ENCODE peak calls at places on chromosomes 6 and 20, in nine cellular contexts. R is ovary, P is body of pancreas, O is tibial nerve, C is uterus, B is IMR-90, F is heart left ventricle, D is stomach, I is HepG2. U is an unnamed sample.

GRCh38 chr20:33875534-33876026 is 64.4 kb downstream of the CHMP4B start:
- DNase-seq in F (no peak), O (no peak), B (no peak), P (no peak), R (no peak), D (no peak), I (no peak), C (no peak), U (no peak)

GRCh38 chr20:25397827-25398226 is 7.2 kb upstream of the ABHD12 start:
- DNase-seq in D (no peak), R (no peak), P (no peak), B (peak; percentile 30), F (no peak), I (no peak), C (no peak), O (no peak), U (no peak)

GRCh38 chr6:36392621-36393020 is 5.2 kb upstream of the ETV7 start:
- DNase-seq in F (no peak), I (no peak), D (no peak), C (no peak), R (no peak), O (no peak), P (no peak), B (no peak), U (no peak)

GRCh38 chr6:63783096-63783495 is 147.5 kb downstream of the PHF3 start:
- DNase-seq in P (peak; percentile 47), I (no peak), C (no peak), D (peak; percentile 70), F (no peak), B (no peak), O (no peak), R (no peak), U (no peak)

GRCh38 chr6:158008894-158009891 is 27.5 kb downstream of the SYNJ2 start:
- DNase-seq in R (peak; percentile 58), B (peak; percentile 75), I (no peak), P (peak; percentile 53), C (peak; percentile 64), D (no peak), F (peak; percentile 66), O (peak; percentile 47), U (no peak)

GRCh38 chr6:84464471-84464870 is 237.0 kb upstream of the CEP162 start:
- DNase-seq in R (no peak), C (no peak), F (no peak), B (no peak), P (no peak), O (no peak), D (no peak), I (no peak), U (no peak)

GRCh38 chr6:683742-684440 is 9.0 kb downstream of the EXOC2 start:
- DNase-seq in P (no peak), F (no peak), D (no peak), C (no peak), I (no peak), R (no peak), B (peak; percentile 88), O (no peak), U (no peak)

GRCh38 chr20:9514461-9515210 is at the start of gene LAMP5:
- DNase-seq in C (no peak), I (no peak), D (no peak), R (no peak), O (no peak), F (no peak), B (peak; percentile 29), P (peak; percentile 33), U (no peak)

GRCh38 chr20:4068708-4069107 is 53.4 kb upstream of the RNF24 start:
- DNase-seq in R (no peak), C (no peak), F (no peak), D (peak; percentile 30), I (no peak), P (peak; percentile 28), B (no peak), O (no peak), U (no peak)

GRCh38 chr6:161578478-161578877 is 304.6 kb upstream of the AGPAT4 start:
- DNase-seq in C (no peak), F (no peak), P (no peak), O (no peak), B (no peak), D (no peak), I (no peak), R (no peak), U (no peak)

GRCh38 chr6:131808460-131809269 is 845 bp downstream of the ENPP1 start:
- DNase-seq in O (no peak), D (no peak), C (no peak), F (no peak), I (no peak), R (no peak), P (no peak), B (no peak), U (no peak)

GRCh38 chr6:131807321-131807643 is 538 bp upstream of the ENPP1 start:
- DNase-seq in P (no peak), B (no peak), O (no peak), R (no peak), I (no peak), C (no peak), D (no peak), F (no peak), U (no peak)

GRCh38 chr6:131803007-131803769 is 4.6 kb upstream of the ENPP1 start:
- DNase-seq in F (no peak), D (no peak), O (no peak), B (no peak), P (no peak), C (no peak), I (no peak), R (no peak), U (no peak)

GRCh38 chr6:131811510-131811909 is 3.7 kb downstream of the ENPP1 start:
- DNase-seq in C (no peak), R (no peak), F (no peak), B (no peak), D (no peak), P (no peak), O (no peak), I (no peak), U (no peak)

GRCh38 chr6:131807644-131808459 is at the start of gene ENPP1:
- DNase-seq in C (peak; percentile 83), R (peak; percentile 70), P (peak; percentile 79), D (peak; percentile 69), B (peak; percentile 62), I (peak; percentile 71), O (peak; percentile 41), F (peak; percentile 77), U (no peak)
- TF ChIP-seq POLR2A in C (no peak), R (no peak), P (peak; percentile 28), D (no peak), B (peak; percentile 27), I (peak; percentile 43), O (no peak), F (no peak), U (no peak)

GRCh38 chr20:60202046-60202445 is 243.8 kb downstream of the CDH26 start:
- DNase-seq in D (no peak), O (no peak), P (no peak), F (no peak), I (no peak), R (no peak), B (no peak), C (no peak), U (no peak)

GRCh38 chr20:60206259-60206658 is 248.0 kb downstream of the CDH26 start:
- DNase-seq in O (no peak), B (peak; percentile 49), I (peak; percentile 31), D (no peak), C (no peak), P (no peak), R (no peak), F (no peak), U (no peak)

GRCh38 chr20:60201198-60201597 is 243.0 kb downstream of the CDH26 start:
- DNase-seq in F (no peak), P (no peak), C (no peak), R (no peak), D (no peak), O (no peak), B (no peak), I (no peak), U (no peak)

GRCh38 chr20:60203451-60203850 is 245.2 kb downstream of the CDH26 start:
- DNase-seq in F (no peak), I (no peak), C (no peak), O (no peak), R (no peak), D (no peak), P (no peak), B (no peak), U (no peak)

GRCh38 chr20:60204601-60205000 is 246.4 kb downstream of the CDH26 start:
- DNase-seq in R (no peak), B (no peak), F (no peak), D (no peak), P (no peak), I (no peak), O (no peak), C (no peak), U (no peak)
- TF ChIP-seq POLR2A in R (no peak), B (no peak), F (no peak), D (no peak), P (no peak), I (no peak), O (no peak), C (no peak), U (no peak)

DNA sequence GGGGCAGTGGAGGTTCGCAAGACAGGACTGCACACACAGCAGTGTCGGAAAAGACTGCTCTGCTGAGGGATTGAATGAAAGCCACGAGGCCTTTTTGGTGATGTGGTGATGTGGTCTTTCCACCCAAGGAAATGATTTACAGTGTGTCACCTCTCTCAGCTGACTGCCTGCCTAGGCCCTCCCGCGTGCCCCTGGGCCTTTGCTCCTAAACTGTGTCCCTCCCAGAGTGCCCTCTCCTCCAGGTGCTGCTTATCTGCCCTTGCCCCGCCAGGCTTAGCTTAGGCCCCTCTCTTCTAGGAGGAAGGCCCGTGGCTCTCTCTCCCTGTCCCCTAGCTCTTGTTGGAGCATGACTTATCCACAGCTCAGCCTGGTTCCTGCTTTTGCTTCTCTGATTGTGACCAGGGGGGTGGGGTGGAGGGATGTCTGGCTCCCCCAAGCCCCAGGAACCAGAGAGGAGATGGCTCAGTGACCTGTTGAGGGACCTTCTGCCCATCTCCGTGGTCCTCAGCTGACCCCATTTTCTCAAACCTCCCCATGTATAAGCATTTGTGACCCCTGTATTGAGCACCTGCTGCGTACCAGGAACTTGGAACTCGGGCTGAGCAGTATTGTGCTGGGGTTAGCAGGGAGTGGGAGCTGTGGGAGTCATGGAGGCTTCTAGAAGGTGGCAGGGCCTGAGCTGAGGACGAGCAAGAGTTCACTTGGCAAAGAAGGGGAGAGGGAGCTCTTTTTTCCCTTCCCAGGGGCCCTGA is 2.1 kb downstream of the SRC start:
- DNase-seq in D (no peak), B (no peak), C (peak; percentile 17), F (no peak), P (no peak), R (no peak), I (no peak), O (no peak), U (no peak)
- TF ChIP-seq POLR2A in D (no peak), B (no peak), C (no peak), F (no peak), P (no peak), R (no peak), I (peak; percentile 25), O (no peak), U (no peak)

DNA sequence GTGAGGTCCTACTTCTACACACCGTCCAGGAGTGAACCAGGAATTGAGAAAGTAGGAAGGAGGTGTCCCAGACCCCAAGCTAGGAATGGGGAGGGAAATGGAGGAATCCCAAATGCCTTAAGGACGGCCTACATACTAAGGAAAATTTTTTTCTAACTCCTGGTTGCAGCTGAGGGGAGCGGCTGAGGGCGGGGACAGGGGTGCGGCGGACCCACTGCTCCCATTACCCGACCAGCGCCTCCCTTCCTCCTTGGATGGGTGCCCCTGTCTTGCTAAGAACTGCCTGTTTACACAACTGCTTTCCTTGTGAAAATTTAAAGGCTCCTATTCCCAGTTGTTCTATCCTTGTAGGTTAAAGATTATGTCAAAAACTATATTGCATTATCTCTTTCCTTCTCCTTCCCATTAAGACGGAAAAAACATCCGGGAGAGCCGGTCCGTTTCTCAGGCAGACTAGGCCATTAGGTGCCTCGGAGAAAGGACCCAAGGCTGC is 699 bp upstream of the HSPA1B start:
- DNase-seq in C (peak; percentile 95), F (peak; percentile 89), I (no peak), D (peak; percentile 91), P (peak; percentile 91), O (peak; percentile 84), R (peak; percentile 91), B (no peak), U (no peak)
- TF ChIP-seq POLR2A in C (peak; percentile 88), F (peak; percentile 28), I (no peak), D (no peak), P (peak; percentile 39), O (peak; percentile 73), R (peak; percentile 72), B (no peak), U (peak; percentile 15)